ENCODE peak calls at places on chromosomes 6 and 20, in six cellular contexts. X is PC-3, Y is neural progenitor cell, U is A673, M is fibroblast of lung, F is PC-9. V is an unnamed sample.

GRCh38 chr6:1415416-1416063 is 26.2 kb downstream of the FOXF2 start:
- DNase-seq in M (peak; percentile 32), X (no peak), Y (no peak), U (no peak), F (no peak), V (no peak)

GRCh38 chr20:11274137-11274536 is 600.3 kb upstream of the JAG1 start:
- DNase-seq in M (peak; percentile 82), Y (peak; percentile 84), U (peak; percentile 82), F (peak; percentile 61), X (peak; percentile 89), V (peak; percentile 74)

GRCh38 chr20:49351775-49352174 is 73.9 kb upstream of the ZNFX1 start:
- DNase-seq in Y (no peak), X (no peak), F (no peak), U (no peak), M (no peak), V (no peak)

GRCh38 chr6:100617633-100618348 is 153.1 kb upstream of the SIM1 start:
- DNase-seq in X (peak; percentile 73), U (no peak), M (no peak), F (peak; percentile 49), Y (no peak), V (no peak)

GRCh38 chr6:63537126-63537958 is 34.9 kb upstream of the LOC128125822 start:
- DNase-seq in U (peak; percentile 5), F (peak; percentile 95), X (peak; percentile 2), M (no peak), Y (no peak), V (no peak)

GRCh38 chr6:131787079-131787478 is 20.7 kb upstream of the ENPP1 start:
- DNase-seq in U (no peak), F (no peak), M (peak; percentile 6), X (peak; percentile 49), Y (no peak), V (no peak)

GRCh38 chr6:100343678-100344077 is 121.0 kb downstream of the SIM1 start:
- DNase-seq in U (no peak), M (peak; percentile 13), F (no peak), Y (no peak), X (no peak), V (peak; percentile 38)

GRCh38 chr6:15254074-15254975 is 8.5 kb downstream of the JARID2 start:
- DNase-seq in F (no peak), M (peak; percentile 33), Y (peak; percentile 41), U (peak; percentile 96), X (peak; percentile 61), V (no peak)

GRCh38 chr20:35296101-35296554 is 3.9 kb upstream of the FAM83C start:
- DNase-seq in X (no peak), U (no peak), F (no peak), M (no peak), Y (no peak), V (no peak)

GRCh38 chr6:20404641-20405032 is 3.0 kb downstream of the E2F3 start:
- DNase-seq in M (peak; percentile 74), U (peak; percentile 87), Y (peak; percentile 74), X (peak; percentile 79), F (peak; percentile 59), V (peak; percentile 84)

GRCh38 chr6:159217595-159218275 is 48.5 kb downstream of the FNDC1 start:
- DNase-seq in X (peak; percentile 33), M (peak; percentile 31), F (no peak), Y (peak; percentile 82), U (peak; percentile 68), V (peak; percentile 1)

GRCh38 chr6:169868458-169868857 is 117.0 kb downstream of the ERMARD start:
- DNase-seq in U (no peak), Y (no peak), M (no peak), X (no peak), F (no peak), V (no peak)

GRCh38 chr20:3106658-3107463 is 22.3 kb upstream of the AVP start:
- DNase-seq in U (no peak), Y (peak; percentile 69), F (no peak), M (no peak), X (no peak), V (no peak)

GRCh38 chr6:169473663-169474062 is 220.0 kb upstream of the THBS2 start:
- DNase-seq in M (no peak), Y (no peak), X (no peak), U (no peak), F (no peak), V (no peak)

DNA sequence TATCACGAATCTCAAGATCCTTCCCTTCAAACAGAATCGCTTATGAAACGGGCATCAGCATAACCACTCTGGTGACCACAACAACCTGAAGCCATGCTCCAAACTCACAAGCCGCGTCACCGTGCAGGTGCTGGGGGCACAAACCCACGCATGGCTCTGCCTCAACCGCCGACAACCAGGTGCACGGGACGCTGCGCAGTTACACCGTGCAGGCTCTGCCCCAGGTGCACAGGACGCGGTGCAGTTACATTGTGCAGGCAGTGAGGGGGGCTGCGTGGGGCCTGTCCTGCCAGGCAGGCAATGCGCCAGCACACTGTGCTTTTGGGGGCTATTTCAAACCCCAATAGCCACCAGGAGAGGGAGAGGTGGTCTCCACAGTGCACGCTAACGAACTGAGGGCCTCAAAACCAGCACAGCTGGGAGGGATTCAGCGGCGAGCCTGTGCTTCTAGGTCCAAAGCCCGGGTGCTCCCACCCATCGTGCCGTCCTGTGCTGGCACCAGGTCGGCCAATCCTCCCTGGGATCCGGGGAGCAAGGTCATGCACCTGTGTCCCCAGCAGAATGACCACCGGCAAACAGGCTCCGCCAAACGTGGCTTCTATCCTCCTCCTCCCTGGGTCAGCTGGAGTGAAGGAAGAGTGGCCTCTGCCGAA is 35.8 kb downstream of the ZBTB46 start:
- DNase-seq in F (no peak), M (no peak), X (no peak), Y (no peak), U (no peak), V (no peak)
- TF ChIP-seq EZH2 in F (no peak), M (no peak), X (no peak), Y (no peak), U (no peak), V (no peak)

GRCh38 chr6:153618371-153619328 is 420.4 kb upstream of the OPRM1 start:
- DNase-seq in F (no peak), M (no peak), U (no peak), X (no peak), Y (no peak), V (no peak)

GRCh38 chr6:153613719-153614455 is 425.2 kb upstream of the OPRM1 start:
- DNase-seq in F (no peak), U (peak; percentile 56), M (no peak), X (no peak), Y (no peak), V (no peak)

DNA sequence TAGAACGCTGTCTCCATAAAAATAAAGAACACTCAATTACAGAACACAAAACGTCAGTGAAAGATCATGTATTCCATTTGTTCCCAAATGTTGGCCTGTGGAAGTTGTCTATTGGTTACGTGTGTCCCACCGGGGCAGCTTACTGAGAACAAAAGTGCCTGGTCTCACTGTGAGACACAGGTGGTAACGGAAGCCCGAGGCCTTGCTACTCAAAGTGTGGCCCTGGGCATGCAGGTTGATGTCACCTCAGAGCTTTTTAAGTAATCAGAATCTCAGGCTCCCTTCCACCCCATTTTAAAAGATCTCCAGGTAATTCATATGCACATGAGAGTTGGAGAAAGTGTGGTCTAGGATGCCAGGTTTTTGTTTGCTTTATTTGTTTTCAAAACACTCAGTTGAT is 422.5 kb upstream of the OPRM1 start:
- DNase-seq in U (no peak), X (no peak), M (no peak), F (no peak), Y (peak; percentile 19), V (no peak)
- TF ChIP-seq EZH2 in U (no peak), X (no peak), M (no peak), F (no peak), Y (no peak), V (no peak)

DNA sequence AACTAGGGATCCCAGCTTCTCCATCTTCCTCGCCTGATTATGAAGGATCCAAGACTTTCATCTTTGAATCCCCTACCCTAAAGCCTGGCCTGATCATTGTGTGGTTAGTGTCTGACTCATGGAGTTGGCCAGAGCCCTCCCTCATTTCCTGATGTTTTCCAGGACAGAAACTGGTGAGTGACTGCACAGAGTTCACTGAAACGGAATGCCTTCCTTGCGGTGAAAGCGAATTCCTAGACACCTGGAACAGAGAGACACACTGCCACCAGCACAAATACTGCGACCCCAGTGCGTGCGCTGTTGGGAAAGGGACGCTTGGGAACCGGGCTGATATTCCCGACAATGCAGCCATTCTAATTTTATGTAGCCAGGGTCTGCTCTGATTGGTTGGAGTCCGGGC is 4.0 kb downstream of the CD40 start:
- DNase-seq in Y (no peak), X (peak; percentile 91), U (no peak), M (peak; percentile 35), F (peak; percentile 49), V (peak; percentile 83)
- TF ChIP-seq EZH2 in Y (no peak), X (no peak), U (no peak), M (no peak), F (no peak), V (no peak)

GRCh38 chr6:52014391-52014790 is 73.0 kb downstream of the PKHD1 start:
- DNase-seq in X (no peak), F (no peak), Y (no peak), M (no peak), U (no peak), V (no peak)
- TF ChIP-seq EZH2 in X (no peak), F (no peak), Y (no peak), M (no peak), U (no peak), V (no peak)

DNA sequence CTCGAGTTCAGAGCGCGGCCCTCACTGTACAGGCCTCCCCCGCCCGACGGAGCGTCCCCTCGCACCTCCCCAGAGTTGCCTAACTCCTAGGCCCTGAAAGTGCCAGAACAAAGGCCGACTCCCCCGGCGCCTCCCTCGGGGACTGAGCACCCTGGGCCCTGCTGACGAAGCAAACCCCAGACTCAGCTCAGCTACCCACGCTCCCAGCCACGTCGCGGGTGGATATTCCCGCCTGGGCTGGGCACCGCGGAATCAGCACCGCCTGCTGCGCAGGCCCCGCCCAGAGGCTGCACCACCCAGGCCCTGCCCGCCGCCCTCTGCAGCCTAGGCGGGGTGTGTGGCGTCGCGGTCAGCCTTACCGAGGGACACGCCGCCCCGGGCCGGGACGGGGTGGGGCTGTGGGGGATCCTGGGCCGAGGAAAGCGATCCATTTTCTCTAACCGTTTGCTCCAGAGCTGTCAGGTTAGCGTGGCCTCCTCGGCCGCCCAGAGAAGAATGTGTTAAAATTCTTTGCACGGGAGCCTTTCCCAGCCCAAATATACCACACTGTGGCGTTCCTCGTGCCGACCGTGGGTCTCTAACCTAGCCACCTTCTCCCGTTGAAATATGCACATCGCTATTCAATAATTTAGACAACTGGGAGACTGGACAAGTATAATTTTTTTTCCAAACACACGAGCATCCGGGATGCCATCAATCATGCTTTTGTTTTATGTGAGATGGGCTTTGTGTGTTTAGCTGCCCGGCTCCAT is 31.4 kb downstream of the TFAP2A start:
- DNase-seq in F (no peak), Y (peak; percentile 66), U (no peak), M (no peak), X (peak; percentile 57), V (no peak)
- TF ChIP-seq EZH2 in F (no peak), Y (no peak), U (no peak), M (no peak), X (no peak), V (peak; percentile 62)